ENCODE peak calls at places on chromosomes 1 and 21, in nine cellular contexts. One of them, this sample, is unnamed.

GRCh38 chr1:22808846-22809501 is 98.3 kb downstream of the EPHB2 start:
- DNase-seq in foreskin keratinocyte: no peak
- DNase-seq in suprapubic skin: no peak
- DNase-seq in psoas muscle: peak; percentile 71
- DNase-seq in dorsolateral prefrontal cortex: peak; percentile 77
- DNase-seq in progenitor cell of endocrine pancreas: no peak
- DNase-seq in GM12864: no peak
- DNase-seq in endothelial cell of umbilical vein: no peak
- DNase-seq in sigmoid colon: peak; percentile 88
- DNase-seq in this sample: no peak

GRCh38 chr1:162908236-162908635 is 47.3 kb upstream of the CCDC190 start:
- DNase-seq in foreskin keratinocyte: no peak
- DNase-seq in suprapubic skin: no peak
- DNase-seq in psoas muscle: no peak
- DNase-seq in dorsolateral prefrontal cortex: no peak
- DNase-seq in progenitor cell of endocrine pancreas: no peak
- DNase-seq in GM12864: no peak
- DNase-seq in endothelial cell of umbilical vein: no peak
- DNase-seq in sigmoid colon: no peak
- DNase-seq in this sample: no peak

GRCh38 chr1:53599461-53599860 is 139.5 kb downstream of the GLIS1 start:
- DNase-seq in foreskin keratinocyte: no peak
- DNase-seq in suprapubic skin: no peak
- DNase-seq in psoas muscle: peak; percentile 34
- DNase-seq in dorsolateral prefrontal cortex: no peak
- DNase-seq in progenitor cell of endocrine pancreas: no peak
- DNase-seq in GM12864: no peak
- DNase-seq in endothelial cell of umbilical vein: no peak
- DNase-seq in sigmoid colon: peak; percentile 22
- DNase-seq in this sample: no peak

GRCh38 chr1:55055084-55055882 is 15.9 kb downstream of the PCSK9 start:
- DNase-seq in foreskin keratinocyte: no peak
- DNase-seq in suprapubic skin: peak; percentile 31
- DNase-seq in psoas muscle: no peak
- DNase-seq in dorsolateral prefrontal cortex: no peak
- DNase-seq in progenitor cell of endocrine pancreas: no peak
- DNase-seq in GM12864: no peak
- DNase-seq in endothelial cell of umbilical vein: no peak
- DNase-seq in sigmoid colon: no peak
- DNase-seq in this sample: peak; percentile 2

GRCh38 chr21:46127239-46128105 is 27.9 kb downstream of the FTCD start:
- DNase-seq in foreskin keratinocyte: no peak
- DNase-seq in suprapubic skin: peak; percentile 58
- DNase-seq in psoas muscle: peak; percentile 48
- DNase-seq in dorsolateral prefrontal cortex: peak; percentile 30
- DNase-seq in progenitor cell of endocrine pancreas: no peak
- DNase-seq in GM12864: no peak
- DNase-seq in endothelial cell of umbilical vein: no peak
- DNase-seq in sigmoid colon: peak; percentile 63
- DNase-seq in this sample: no peak

GRCh38 chr1:57041901-57042300 is 76.1 kb upstream of the C8B start:
- DNase-seq in foreskin keratinocyte: no peak
- DNase-seq in suprapubic skin: no peak
- DNase-seq in psoas muscle: no peak
- DNase-seq in dorsolateral prefrontal cortex: no peak
- DNase-seq in progenitor cell of endocrine pancreas: no peak
- DNase-seq in GM12864: no peak
- DNase-seq in endothelial cell of umbilical vein: no peak
- DNase-seq in sigmoid colon: no peak
- DNase-seq in this sample: no peak

GRCh38 chr1:111801071-111801850 is 45.6 kb downstream of the DDX20 start:
- DNase-seq in foreskin keratinocyte: no peak
- DNase-seq in suprapubic skin: no peak
- DNase-seq in psoas muscle: no peak
- DNase-seq in dorsolateral prefrontal cortex: no peak
- DNase-seq in progenitor cell of endocrine pancreas: no peak
- DNase-seq in GM12864: no peak
- DNase-seq in endothelial cell of umbilical vein: no peak
- DNase-seq in sigmoid colon: no peak
- DNase-seq in this sample: no peak

GRCh38 chr1:119646521-119647227 is 1.4 kb downstream of the ZNF697 start:
- DNase-seq in foreskin keratinocyte: peak; percentile 43
- DNase-seq in suprapubic skin: no peak
- DNase-seq in psoas muscle: no peak
- DNase-seq in dorsolateral prefrontal cortex: no peak
- DNase-seq in progenitor cell of endocrine pancreas: no peak
- DNase-seq in GM12864: no peak
- DNase-seq in endothelial cell of umbilical vein: peak; percentile 74
- DNase-seq in sigmoid colon: no peak
- DNase-seq in this sample: no peak

GRCh38 chr1:12075195-12076114 is 12.4 kb downstream of the TNFRSF8 start:
- DNase-seq in foreskin keratinocyte: no peak
- DNase-seq in suprapubic skin: no peak
- DNase-seq in psoas muscle: peak; percentile 7
- DNase-seq in dorsolateral prefrontal cortex: peak; percentile 1
- DNase-seq in progenitor cell of endocrine pancreas: no peak
- DNase-seq in GM12864: no peak
- DNase-seq in endothelial cell of umbilical vein: no peak
- DNase-seq in sigmoid colon: no peak
- DNase-seq in this sample: no peak

GRCh38 chr1:172359531-172359991 is 60.9 kb upstream of the C1orf105 start:
- DNase-seq in foreskin keratinocyte: peak; percentile 37
- DNase-seq in suprapubic skin: no peak
- DNase-seq in psoas muscle: no peak
- DNase-seq in dorsolateral prefrontal cortex: no peak
- DNase-seq in progenitor cell of endocrine pancreas: no peak
- DNase-seq in GM12864: no peak
- DNase-seq in endothelial cell of umbilical vein: peak; percentile 90
- DNase-seq in sigmoid colon: no peak
- DNase-seq in this sample: no peak

GRCh38 chr1:87150143-87150542 is 178.5 kb upstream of the LMO4 start:
- DNase-seq in foreskin keratinocyte: no peak
- DNase-seq in suprapubic skin: no peak
- DNase-seq in psoas muscle: no peak
- DNase-seq in dorsolateral prefrontal cortex: no peak
- DNase-seq in progenitor cell of endocrine pancreas: no peak
- DNase-seq in GM12864: no peak
- DNase-seq in endothelial cell of umbilical vein: peak; percentile 76
- DNase-seq in sigmoid colon: no peak
- DNase-seq in this sample: no peak

GRCh38 chr1:8739377-8739776 is 78.1 kb downstream of the RERE start:
- DNase-seq in foreskin keratinocyte: no peak
- DNase-seq in suprapubic skin: no peak
- DNase-seq in psoas muscle: no peak
- DNase-seq in dorsolateral prefrontal cortex: no peak
- DNase-seq in progenitor cell of endocrine pancreas: no peak
- DNase-seq in GM12864: no peak
- DNase-seq in endothelial cell of umbilical vein: no peak
- DNase-seq in sigmoid colon: no peak
- DNase-seq in this sample: no peak

GRCh38 chr1:101153692-101154091 is 83.1 kb upstream of the S1PR1 start:
- DNase-seq in foreskin keratinocyte: no peak
- DNase-seq in suprapubic skin: no peak
- DNase-seq in psoas muscle: no peak
- DNase-seq in dorsolateral prefrontal cortex: no peak
- DNase-seq in progenitor cell of endocrine pancreas: no peak
- DNase-seq in GM12864: no peak
- DNase-seq in endothelial cell of umbilical vein: no peak
- DNase-seq in sigmoid colon: no peak
- DNase-seq in this sample: no peak

DNA sequence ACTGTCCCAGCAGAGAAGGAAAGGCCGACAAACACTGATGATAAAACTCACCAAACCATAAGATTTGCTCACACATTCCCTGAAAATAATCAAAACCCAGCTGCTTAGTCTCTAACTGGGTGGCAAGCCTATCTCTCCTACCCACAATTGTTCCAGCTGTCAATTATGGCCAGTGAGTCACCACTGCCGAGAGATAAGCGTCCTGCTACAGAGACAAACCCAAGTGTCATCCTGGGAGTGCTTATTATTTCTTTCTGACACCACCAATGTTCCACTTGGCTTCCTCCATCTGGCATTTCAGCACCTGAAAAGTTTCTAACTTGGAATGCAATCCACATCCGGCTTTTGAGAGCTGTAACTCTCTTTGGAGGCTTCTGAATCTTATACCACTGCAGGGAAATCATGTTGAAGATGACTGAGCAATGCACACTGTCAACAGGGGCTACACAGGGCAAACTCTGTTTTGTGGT is 51.5 kb upstream of the VAV3 start:
- DNase-seq in foreskin keratinocyte: peak; percentile 87
- DNase-seq in suprapubic skin: no peak
- DNase-seq in psoas muscle: no peak
- DNase-seq in dorsolateral prefrontal cortex: no peak
- DNase-seq in progenitor cell of endocrine pancreas: no peak
- DNase-seq in GM12864: no peak
- DNase-seq in endothelial cell of umbilical vein: peak; percentile 13
- DNase-seq in sigmoid colon: no peak
- DNase-seq in this sample: no peak
- TF ChIP-seq CTCF in foreskin keratinocyte: no peak
- TF ChIP-seq CTCF in suprapubic skin: no peak
- TF ChIP-seq CTCF in psoas muscle: no peak
- TF ChIP-seq CTCF in dorsolateral prefrontal cortex: no peak
- TF ChIP-seq CTCF in progenitor cell of endocrine pancreas: no peak
- TF ChIP-seq CTCF in GM12864: no peak
- TF ChIP-seq CTCF in endothelial cell of umbilical vein: no peak
- TF ChIP-seq CTCF in sigmoid colon: no peak
- TF ChIP-seq CTCF in this sample: no peak

GRCh38 chr1:241847796-241848668 is at the start of gene EXO1:
- DNase-seq in foreskin keratinocyte: peak; percentile 92
- DNase-seq in suprapubic skin: peak; percentile 88
- DNase-seq in psoas muscle: peak; percentile 93
- DNase-seq in dorsolateral prefrontal cortex: peak; percentile 91
- DNase-seq in progenitor cell of endocrine pancreas: peak; percentile 66
- DNase-seq in GM12864: peak; percentile 80
- DNase-seq in endothelial cell of umbilical vein: peak; percentile 94
- DNase-seq in sigmoid colon: peak; percentile 92
- DNase-seq in this sample: peak; percentile 87
- TF ChIP-seq CTCF in foreskin keratinocyte: peak; percentile 64
- TF ChIP-seq CTCF in suprapubic skin: no peak
- TF ChIP-seq CTCF in psoas muscle: peak; percentile 6
- TF ChIP-seq CTCF in dorsolateral prefrontal cortex: peak; percentile 63
- TF ChIP-seq CTCF in progenitor cell of endocrine pancreas: peak; percentile 31
- TF ChIP-seq CTCF in GM12864: peak; percentile 62
- TF ChIP-seq CTCF in endothelial cell of umbilical vein: peak; percentile 32
- TF ChIP-seq CTCF in sigmoid colon: no peak
- TF ChIP-seq CTCF in this sample: peak; percentile 87

GRCh38 chr1:35764283-35764682 is 5.5 kb downstream of the CLSPN start:
- DNase-seq in foreskin keratinocyte: no peak
- DNase-seq in suprapubic skin: no peak
- DNase-seq in psoas muscle: no peak
- DNase-seq in dorsolateral prefrontal cortex: no peak
- DNase-seq in progenitor cell of endocrine pancreas: no peak
- DNase-seq in GM12864: no peak
- DNase-seq in endothelial cell of umbilical vein: no peak
- DNase-seq in sigmoid colon: no peak
- DNase-seq in this sample: no peak

GRCh38 chr1:35769759-35770446 is at the start of gene CLSPN:
- DNase-seq in foreskin keratinocyte: peak; percentile 88
- DNase-seq in suprapubic skin: peak; percentile 95
- DNase-seq in psoas muscle: peak; percentile 95
- DNase-seq in dorsolateral prefrontal cortex: peak; percentile 96
- DNase-seq in progenitor cell of endocrine pancreas: peak; percentile 95
- DNase-seq in GM12864: peak; percentile 88
- DNase-seq in endothelial cell of umbilical vein: peak; percentile 97
- DNase-seq in sigmoid colon: peak; percentile 97
- DNase-seq in this sample: peak; percentile 97

GRCh38 chr1:35773711-35774110 is 3.9 kb upstream of the CLSPN start:
- DNase-seq in foreskin keratinocyte: peak; percentile 51
- DNase-seq in suprapubic skin: no peak
- DNase-seq in psoas muscle: no peak
- DNase-seq in dorsolateral prefrontal cortex: no peak
- DNase-seq in progenitor cell of endocrine pancreas: no peak
- DNase-seq in GM12864: no peak
- DNase-seq in endothelial cell of umbilical vein: peak; percentile 18
- DNase-seq in sigmoid colon: no peak
- DNase-seq in this sample: no peak

GRCh38 chr1:35768350-35769187 is 1.2 kb downstream of the CLSPN start:
- DNase-seq in foreskin keratinocyte: peak; percentile 9
- DNase-seq in suprapubic skin: no peak
- DNase-seq in psoas muscle: no peak
- DNase-seq in dorsolateral prefrontal cortex: no peak
- DNase-seq in progenitor cell of endocrine pancreas: no peak
- DNase-seq in GM12864: no peak
- DNase-seq in endothelial cell of umbilical vein: no peak
- DNase-seq in sigmoid colon: no peak
- DNase-seq in this sample: no peak

DNA sequence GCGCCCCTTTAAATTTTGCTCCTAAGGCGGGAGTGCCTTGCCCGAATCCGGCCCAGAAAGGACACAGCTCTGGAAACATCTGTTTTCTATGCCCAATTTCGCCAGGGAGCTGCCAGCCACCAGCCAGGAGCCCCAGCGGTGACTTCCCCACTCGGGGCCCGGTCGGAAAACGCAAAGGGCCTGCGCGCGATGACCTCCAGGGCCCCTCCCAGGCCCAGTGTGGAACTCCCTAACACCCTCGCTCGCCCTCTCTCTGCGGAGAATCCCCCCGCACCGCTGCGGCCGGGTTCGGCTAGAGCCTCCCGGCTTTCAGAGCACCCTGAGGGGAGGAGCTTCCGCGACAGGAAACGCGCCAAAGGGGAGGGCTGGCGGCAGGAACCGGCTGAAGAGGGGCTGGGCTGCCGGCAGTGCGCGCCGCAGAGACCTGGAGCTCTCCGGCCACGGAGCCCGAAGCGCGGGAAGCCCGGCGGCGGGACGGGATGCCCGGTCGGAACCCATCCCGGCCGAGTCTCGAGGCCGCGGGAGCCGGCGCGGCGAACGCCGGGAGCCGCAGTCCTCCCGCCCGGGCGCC is 505 bp downstream of the CLSPN start:
- DNase-seq in foreskin keratinocyte: peak; percentile 78
- DNase-seq in suprapubic skin: peak; percentile 85
- DNase-seq in psoas muscle: peak; percentile 88
- DNase-seq in dorsolateral prefrontal cortex: peak; percentile 80
- DNase-seq in progenitor cell of endocrine pancreas: peak; percentile 78
- DNase-seq in GM12864: peak; percentile 66
- DNase-seq in endothelial cell of umbilical vein: peak; percentile 91
- DNase-seq in sigmoid colon: peak; percentile 88
- DNase-seq in this sample: peak; percentile 85
- TF ChIP-seq CTCF in foreskin keratinocyte: peak; percentile 20
- TF ChIP-seq CTCF in suprapubic skin: no peak
- TF ChIP-seq CTCF in psoas muscle: no peak
- TF ChIP-seq CTCF in dorsolateral prefrontal cortex: no peak
- TF ChIP-seq CTCF in progenitor cell of endocrine pancreas: no peak
- TF ChIP-seq CTCF in GM12864: no peak
- TF ChIP-seq CTCF in endothelial cell of umbilical vein: no peak
- TF ChIP-seq CTCF in sigmoid colon: no peak
- TF ChIP-seq CTCF in this sample: no peak

DNA sequence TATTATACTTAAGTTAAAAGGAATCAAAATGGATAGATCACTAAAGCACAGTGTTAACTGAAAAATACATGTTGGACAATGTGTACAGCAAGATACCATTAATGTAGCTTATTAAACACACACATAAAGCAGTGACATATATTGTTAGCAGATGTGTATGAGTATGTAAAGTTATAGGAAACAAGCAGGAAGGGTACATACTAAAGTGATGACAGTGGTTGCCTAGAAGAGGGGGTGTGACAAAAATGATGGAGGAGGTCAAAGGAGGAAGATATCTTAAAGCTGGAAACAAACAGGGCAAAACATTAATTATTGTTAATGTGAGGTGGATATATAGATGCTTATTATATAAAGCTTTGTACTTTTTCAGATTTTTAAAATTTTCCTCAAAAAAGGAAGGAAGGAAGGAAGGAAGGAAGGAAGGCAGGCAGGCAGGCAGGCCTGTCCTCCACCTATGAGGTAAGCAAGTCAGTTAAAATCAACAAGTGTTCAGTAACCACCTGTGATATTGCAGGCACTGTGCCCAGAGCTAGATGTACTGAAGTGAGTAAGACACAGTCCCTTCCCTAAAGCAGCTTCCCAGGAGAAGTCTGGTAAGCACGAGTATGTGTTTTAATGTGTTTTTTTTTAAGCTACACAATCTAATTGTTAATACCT is 252.9 kb upstream of the NR5A2 start:
- DNase-seq in foreskin keratinocyte: peak; percentile 85
- DNase-seq in suprapubic skin: no peak
- DNase-seq in psoas muscle: no peak
- DNase-seq in dorsolateral prefrontal cortex: no peak
- DNase-seq in progenitor cell of endocrine pancreas: no peak
- DNase-seq in GM12864: no peak
- DNase-seq in endothelial cell of umbilical vein: peak; percentile 83
- DNase-seq in sigmoid colon: no peak
- DNase-seq in this sample: no peak
- TF ChIP-seq CTCF in foreskin keratinocyte: no peak
- TF ChIP-seq CTCF in suprapubic skin: no peak
- TF ChIP-seq CTCF in psoas muscle: no peak
- TF ChIP-seq CTCF in dorsolateral prefrontal cortex: no peak
- TF ChIP-seq CTCF in progenitor cell of endocrine pancreas: no peak
- TF ChIP-seq CTCF in GM12864: no peak
- TF ChIP-seq CTCF in endothelial cell of umbilical vein: no peak
- TF ChIP-seq CTCF in sigmoid colon: no peak
- TF ChIP-seq CTCF in this sample: no peak

This sample was measured in D721Med.